ENCODE peak calls at places on chromosomes 5 and 9, in eight cellular contexts. X, U, N, P, S, E, L and V are unnamed samples.

GRCh38 chr5:179607449-179607931 is 16.0 kb downstream of the HNRNPH1 start:
- DNase-seq in X (peak; percentile 53), U (no peak), N (peak; percentile 45), P (no peak), S (no peak), E (no peak), L (no peak), V (no peak)

GRCh38 chr9:69380811-69381210 is 55.8 kb downstream of the ENTREP1 start:
- DNase-seq in X (no peak), U (no peak), N (no peak), P (no peak), S (no peak), E (no peak), L (no peak), V (no peak)

GRCh38 chr5:149017669-149018068 is 45.2 kb downstream of the SH3TC2 start:
- DNase-seq in X (no peak), U (no peak), N (no peak), P (no peak), S (peak; percentile 44), E (no peak), L (no peak), V (no peak)

GRCh38 chr9:97041898-97042297 is 3.0 kb upstream of the CTSV start:
- DNase-seq in X (no peak), U (no peak), N (no peak), P (no peak), S (no peak), E (no peak), L (no peak), V (no peak)

GRCh38 chr9:36592801-36593583 is 20.3 kb downstream of the MELK start:
- DNase-seq in X (no peak), U (no peak), N (no peak), P (no peak), S (no peak), E (no peak), L (no peak), V (no peak)

GRCh38 chr9:36902063-36902735 is 131.9 kb downstream of the PAX5 start:
- DNase-seq in X (peak; percentile 28), U (no peak), N (no peak), P (no peak), S (no peak), E (no peak), L (no peak), V (no peak)

GRCh38 chr9:109014267-109015025 is 1.1 kb upstream of the CTNNAL1 start:
- DNase-seq in X (peak; percentile 63), U (peak; percentile 28), N (no peak), P (no peak), S (peak; percentile 68), E (no peak), L (peak; percentile 56), V (no peak)

GRCh38 chr9:88586452-88586851 is 51.5 kb downstream of the NXNL2 start:
- DNase-seq in X (no peak), U (no peak), N (no peak), P (no peak), S (peak; percentile 42), E (no peak), L (no peak), V (no peak)

GRCh38 chr9:31030741-31031202 is 1353.7 kb upstream of the ACO1 start:
- DNase-seq in X (peak; percentile 58), U (no peak), N (no peak), P (no peak), S (peak; percentile 3), E (no peak), L (no peak), V (no peak)

GRCh38 chr5:82356808-82357671 is 78.9 kb upstream of the RPS23 start:
- DNase-seq in X (peak; percentile 65), U (peak; percentile 43), N (peak; percentile 61), P (no peak), S (peak; percentile 92), E (peak; percentile 18), L (peak; percentile 77), V (peak; percentile 39)

GRCh38 chr5:100900142-100900795 is 2.8 kb downstream of the ST8SIA4 start:
- DNase-seq in X (peak; percentile 69), U (peak; percentile 38), N (no peak), P (peak; percentile 85), S (peak; percentile 53), E (peak; percentile 69), L (no peak), V (peak; percentile 26)

GRCh38 chr5:100898504-100899346 is 4.4 kb downstream of the ST8SIA4 start:
- DNase-seq in X (no peak), U (no peak), N (no peak), P (no peak), S (no peak), E (no peak), L (no peak), V (no peak)

GRCh38 chr5:100900796-100901731 is 2.0 kb downstream of the ST8SIA4 start:
- DNase-seq in X (peak; percentile 91), U (peak; percentile 75), N (peak; percentile 67), P (peak; percentile 91), S (peak; percentile 60), E (peak; percentile 94), L (peak; percentile 24), V (peak; percentile 70)

GRCh38 chr5:100901851-100902341 is 1.2 kb downstream of the ST8SIA4 start:
- DNase-seq in X (peak; percentile 68), U (peak; percentile 24), N (no peak), P (no peak), S (peak; percentile 29), E (peak; percentile 83), L (peak; percentile 20), V (peak; percentile 32)

DNA sequence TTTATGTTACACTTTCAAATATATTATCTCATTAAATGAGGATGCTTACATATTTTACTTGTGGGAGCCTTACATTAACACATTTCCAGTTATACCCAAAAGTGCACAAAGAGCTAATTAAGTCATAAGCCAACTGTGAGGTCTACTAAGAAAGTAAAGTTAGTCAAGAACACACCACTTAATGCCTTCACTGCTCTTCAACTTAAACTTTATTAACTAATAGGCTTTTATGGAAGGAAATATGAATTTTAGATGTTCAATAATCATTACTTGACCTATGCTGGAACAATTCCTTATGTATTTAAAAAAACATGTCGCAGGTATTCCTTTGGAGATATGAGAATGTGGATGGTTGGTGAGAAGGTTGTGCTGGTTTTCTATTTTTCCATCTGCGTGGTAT is 3.4 kb downstream of the ST8SIA4 start:
- DNase-seq in X (no peak), U (no peak), N (no peak), P (no peak), S (no peak), E (no peak), L (no peak), V (no peak)
- H3K27ac ChIP-seq in X (no peak overlapping the region), U (no peak overlapping the region), N (peak overlapping the region; percentile 86), P (peak overlapping the region; percentile 91), S (no peak overlapping the region), E (peak overlapping the region; percentile 88), L (no peak overlapping the region), V (peak overlapping the region; percentile 85)

DNA sequence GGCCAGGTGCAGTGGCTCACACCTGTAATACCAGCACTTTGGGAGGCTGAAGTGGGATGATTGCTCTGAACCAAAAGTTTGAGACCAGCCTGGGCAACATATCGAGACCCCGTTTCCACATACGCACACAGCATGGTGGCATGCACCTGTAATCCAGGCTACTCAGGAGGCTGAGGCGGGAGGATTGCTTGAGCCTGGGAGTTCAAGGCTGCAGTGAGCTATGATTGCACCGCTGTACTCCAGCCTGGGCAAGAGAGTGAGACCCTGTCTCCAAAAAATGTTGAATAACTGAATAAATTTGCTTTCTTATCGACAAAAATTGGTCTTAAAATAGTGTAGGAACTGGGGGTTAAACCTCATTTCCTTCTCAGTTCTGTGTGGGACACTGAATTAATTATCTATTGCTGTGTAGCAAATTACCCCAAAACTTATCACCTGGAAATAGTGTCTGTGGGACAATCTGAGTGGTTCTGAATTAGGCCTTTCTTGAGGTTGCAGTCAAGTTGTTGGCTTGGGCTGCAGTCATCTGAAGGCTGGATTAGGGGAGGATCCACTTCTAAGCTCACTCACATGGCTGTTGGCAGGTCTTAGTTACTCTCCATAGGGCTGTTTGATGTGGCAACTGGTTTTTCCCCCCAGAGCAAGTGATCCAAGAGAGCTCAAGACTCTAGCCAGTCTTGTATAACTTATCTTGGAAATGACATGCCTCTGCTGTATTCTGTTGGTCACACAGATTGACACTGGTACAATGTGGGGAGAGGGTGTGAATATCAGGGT is 2.0 kb downstream of the SNX30 start:
- DNase-seq in X (no peak), U (no peak), N (no peak), P (no peak), S (no peak), E (no peak), L (no peak), V (no peak)
- H3K4me1 ChIP-seq in X (peaks cover 13% of the 10 kb centered on the region), U (no peaks in the 10 kb centered on the region), N (peaks cover 48% of the 10 kb centered on the region), P (peaks cover 68% of the 10 kb centered on the region), S (peaks cover 31% of the 10 kb centered on the region), E (peaks cover 13% of the 10 kb centered on the region), L (peaks cover 11% of the 10 kb centered on the region), V (peaks cover 55% of the 10 kb centered on the region)

DNA sequence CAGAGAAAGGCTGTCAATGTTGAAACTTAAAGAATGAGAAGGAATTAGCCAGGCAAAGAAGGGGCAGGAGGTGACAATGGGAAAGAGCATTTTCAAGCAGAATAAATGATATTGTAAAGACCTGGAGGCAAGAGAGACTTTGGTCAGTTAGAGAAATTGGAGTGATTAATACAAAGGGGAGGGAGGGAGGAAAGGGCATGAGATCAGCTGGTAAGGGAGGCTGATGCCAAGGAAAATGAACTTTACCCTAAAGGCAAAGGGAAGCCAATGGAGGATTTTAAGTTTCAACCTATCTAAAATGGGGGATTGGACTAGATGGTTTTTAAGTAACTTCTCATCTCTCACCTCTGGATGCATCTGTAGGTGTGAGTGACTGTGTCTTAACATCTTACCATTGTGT is 23.3 kb downstream of the C5 start:
- DNase-seq in X (no peak), U (no peak), N (no peak), P (no peak), S (no peak), E (no peak), L (no peak), V (no peak)
- H3K27ac ChIP-seq in X (no peak overlapping the region), U (no peak overlapping the region), N (no peak overlapping the region), P (no peak overlapping the region), S (no peak overlapping the region), E (no peak overlapping the region), L (no peak overlapping the region), V (no peak overlapping the region)

GRCh38 chr9:92964607-92964975 is 17.3 kb downstream of the FGD3 start:
- DNase-seq in X (peak; percentile 41), U (no peak), N (no peak), P (peak; percentile 76), S (no peak), E (no peak), L (no peak), V (no peak)

GRCh38 chr9:92964981-92965758 is 17.8 kb downstream of the FGD3 start:
- DNase-seq in X (peak; percentile 32), U (peak; percentile 52), N (no peak), P (peak; percentile 52), S (no peak), E (no peak), L (no peak), V (peak; percentile 40)

GRCh38 chr9:92965759-92966517 is 18.6 kb downstream of the FGD3 start:
- DNase-seq in X (no peak), U (no peak), N (no peak), P (no peak), S (no peak), E (no peak), L (no peak), V (peak; percentile 23)

GRCh38 chr9:92968081-92968480 is 20.8 kb downstream of the FGD3 start:
- DNase-seq in X (no peak), U (no peak), N (no peak), P (no peak), S (no peak), E (no peak), L (no peak), V (peak; percentile 9)

DNA sequence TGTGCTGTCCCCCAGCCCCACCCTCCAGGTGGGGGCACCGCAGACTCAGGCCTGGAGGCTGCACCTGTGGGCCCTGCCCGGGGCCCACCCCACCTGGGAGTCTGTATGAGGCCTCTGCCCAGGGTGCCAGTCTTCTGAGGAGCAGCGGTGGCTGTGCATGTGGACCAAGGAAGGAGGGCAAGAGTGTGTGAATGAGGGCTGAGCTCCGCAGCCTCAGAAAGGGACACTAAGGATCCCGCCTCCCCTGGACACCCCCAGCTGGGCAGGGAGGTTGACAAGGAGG is 19.1 kb downstream of the FGD3 start:
- DNase-seq in X (no peak), U (no peak), N (no peak), P (peak; percentile 58), S (no peak), E (no peak), L (no peak), V (peak; percentile 14)
- H3K4me1 ChIP-seq in X (no peaks in the 10 kb centered on the region), U (no peaks in the 10 kb centered on the region), N (no peaks in the 10 kb centered on the region), P (peaks cover 50% of the 10 kb centered on the region), S (no peaks in the 10 kb centered on the region), E (peaks cover 24% of the 10 kb centered on the region), L (no peaks in the 10 kb centered on the region), V (peaks cover 13% of the 10 kb centered on the region)